ENCODE peak calls at places on chromosome 2, in nine cellular contexts. W is NCI-H748 treated with DMSO at 0.1 percent for 48 hours; S is NCI-H446; B is HS-27A; D is OCI-M1; H is stimulated activated CD8-positive, alpha-beta memory T cell treated with anti-CD3 and anti-CD28 coated beads, Interleukin-7, amount 100 ng/mL, for 48 hours; N is non-pigmented ciliary epithelial cell; J is GM23338; A is stimulated activated CD4-positive, alpha-beta T cell treated with anti-CD3 and anti-CD28 coated beads, Interleukin-15, amount 100 ng/mL, for 24 hours. M is an unnamed sample.

GRCh38 chr2:95351080-95351915 is 51.2 kb upstream of the FAHD2A start:
- DNase-seq in S (no peak), B (no peak), N (no peak), H (no peak), J (no peak), A (no peak), D (no peak), W (no peak), M (no peak)

GRCh38 chr2:74585406-74586182 is 31.1 kb downstream of the DOK1 start:
- DNase-seq in D (peak; percentile 65), N (no peak), A (peak; percentile 46), J (no peak), H (no peak), S (no peak), B (no peak), W (no peak), M (peak; percentile 61)

GRCh38 chr2:134692461-134692860 is 26.3 kb downstream of the TMEM163 start:
- DNase-seq in S (no peak), N (no peak), A (no peak), D (peak; percentile 24), B (no peak), J (peak; percentile 28), W (no peak), H (no peak), M (peak; percentile 53)

GRCh38 chr2:198296665-198297308 is 492.4 kb downstream of the PLCL1 start:
- DNase-seq in A (peak; percentile 65), H (peak; percentile 7), W (peak; percentile 73), J (peak; percentile 88), D (peak; percentile 81), S (peak; percentile 15), B (no peak), N (no peak), M (peak; percentile 75)

GRCh38 chr2:224945134-224945533 is 97.1 kb downstream of the DOCK10 start:
- DNase-seq in D (peak; percentile 41), H (no peak), J (no peak), S (no peak), A (no peak), B (no peak), W (no peak), N (no peak), M (no peak)

GRCh38 chr2:194883711-194884110 is 773.3 kb upstream of the SLC39A10 start:
- DNase-seq in S (peak; percentile 18), D (no peak), J (no peak), H (no peak), N (no peak), W (no peak), B (no peak), A (no peak), M (no peak)

GRCh38 chr2:152047826-152048476 is 50.9 kb downstream of the CACNB4 start:
- DNase-seq in J (peak; percentile 72), A (no peak), S (no peak), B (no peak), N (no peak), H (no peak), W (no peak), D (peak; percentile 22), M (peak; percentile 39)

GRCh38 chr2:23720705-23721453 is 206.0 kb downstream of the ATAD2B start:
- DNase-seq in H (no peak), A (no peak), S (no peak), D (no peak), W (no peak), J (no peak), N (no peak), B (no peak), M (no peak)

GRCh38 chr2:192394605-192395004 is 199.9 kb upstream of the TMEFF2 start:
- DNase-seq in D (no peak), N (no peak), A (no peak), S (no peak), H (no peak), J (no peak), B (no peak), W (no peak), M (no peak)

GRCh38 chr2:220034356-220035121 is 407.1 kb downstream of the SLC4A3 start:
- DNase-seq in H (no peak), S (no peak), N (no peak), W (no peak), D (no peak), A (no peak), J (no peak), B (peak; percentile 38), M (no peak)

GRCh38 chr2:239820836-239821693 is 204.1 kb downstream of the NDUFA10 start:
- DNase-seq in H (no peak), B (no peak), A (no peak), D (no peak), S (no peak), J (no peak), W (no peak), N (no peak), M (no peak)

GRCh38 chr2:169109502-169110409 is 40.4 kb downstream of the DHRS9 start:
- DNase-seq in J (peak; percentile 92), S (peak; percentile 51), N (no peak), B (peak; percentile 30), D (peak; percentile 84), W (peak; percentile 70), H (peak; percentile 53), A (peak; percentile 81), M (peak; percentile 72)

GRCh38 chr2:152648336-152648735 is 68.9 kb downstream of the PRPF40A start:
- DNase-seq in S (no peak), N (no peak), A (no peak), D (no peak), H (no peak), W (no peak), J (peak; percentile 44), B (no peak), M (no peak)

GRCh38 chr2:205640713-205641112 is 41.6 kb upstream of the NRP2 start:
- DNase-seq in S (no peak), B (no peak), N (no peak), W (no peak), J (no peak), A (no peak), D (peak; percentile 39), H (no peak), M (no peak)

GRCh38 chr2:196149926-196150325 is 21.5 kb downstream of the STK17B start:
- DNase-seq in W (no peak), D (peak; percentile 84), H (no peak), A (no peak), N (no peak), S (no peak), J (no peak), B (no peak), M (peak; percentile 75)

GRCh38 chr2:164903944-164904343 is 51.4 kb downstream of the SLC38A11 start:
- DNase-seq in S (peak; percentile 74), H (no peak), J (no peak), W (peak; percentile 36), D (peak; percentile 12), B (no peak), A (no peak), N (no peak), M (no peak)

GRCh38 chr2:161384864-161385263 is 31.2 kb upstream of the TBR1 start:
- DNase-seq in S (no peak), W (no peak), B (no peak), N (no peak), H (no peak), D (peak; percentile 57), A (peak; percentile 6), J (no peak), M (no peak)

M was measured in KBM-7.